ENCODE peak calls at places on chromosomes 1 and 21, in seven cellular contexts. W is GDM1, A is bronchial epithelial cell, T is NCI-H1092 treated with DMSO at 0.1 percent for 48 hours, B is mesenteric fat pad, F is anterior cingulate cortex, K is substantia nigra. G is an unnamed sample.
A peak's percentile ranks its signal among the peaks of the same experiment; 100 is the strongest.

GRCh38 chr1:172452536-172453159 is 8.8 kb upstream of the PIGC start:
- DNase-seq in A (no peak), F (no peak), B (no peak), K (no peak), W (no peak), T (no peak), G (no peak)

GRCh38 chr21:39106881-39107462 is 76.3 kb downstream of the PSMG1 start:
- DNase-seq in W (no peak), T (no peak), F (no peak), B (no peak), A (no peak), K (no peak), G (no peak)

GRCh38 chr1:25556791-25557476 is 13.5 kb downstream of the LDLRAP1 start:
- DNase-seq in A (peak; percentile 83), K (no peak), F (no peak), T (no peak), B (no peak), W (peak; percentile 58), G (peak; percentile 91)

GRCh38 chr1:117967900-117968299 is 38.4 kb downstream of the WDR3 start:
- DNase-seq in A (peak; percentile 74), B (no peak), T (peak; percentile 89), K (no peak), W (no peak), F (no peak), G (no peak)

GRCh38 chr1:81179239-81179638 is 621.5 kb upstream of the ADGRL2 start:
- DNase-seq in F (no peak), K (no peak), A (peak; percentile 98), T (no peak), W (no peak), B (no peak), G (no peak)

GRCh38 chr1:44500181-44501021 is 95.3 kb downstream of the RNF220 start:
- DNase-seq in B (no peak), K (no peak), W (no peak), A (no peak), F (no peak), T (peak; percentile 57), G (no peak)

GRCh38 chr1:72649211-72649888 is 367.0 kb upstream of the NEGR1 start:
- DNase-seq in F (no peak), B (no peak), T (no peak), W (no peak), A (no peak), K (no peak), G (no peak)

GRCh38 chr1:154867841-154868610 is 2.1 kb downstream of the KCNN3 start:
- DNase-seq in A (no peak), K (no peak), W (no peak), B (no peak), F (no peak), T (no peak), G (no peak)

GRCh38 chr1:1099506-1100183 is 16.2 kb downstream of the C1orf159 start:
- DNase-seq in F (no peak), A (no peak), W (no peak), K (no peak), B (no peak), T (no peak), G (no peak)

GRCh38 chr1:43708006-43708412 is 673 bp downstream of the ST3GAL3 start:
- DNase-seq in B (no peak), K (no peak), A (peak; percentile 29), T (peak; percentile 68), F (no peak), W (no peak), G (no peak)

GRCh38 chr1:116826818-116827606 is 72.8 kb downstream of the CD2 start:
- DNase-seq in K (no peak), W (peak; percentile 13), B (no peak), A (peak; percentile 86), F (no peak), T (no peak), G (peak; percentile 27)

GRCh38 chr1:200921571-200922110 is 26.9 kb downstream of the INAVA start:
- DNase-seq in T (no peak), A (no peak), F (no peak), K (no peak), W (no peak), B (peak; percentile 73), G (no peak)